ENCODE peak calls at places on chromosome 5, in five cellular contexts. H, M, L, Q and A are unnamed samples. For H3K27me3, the result is how much of the 10 kb centered on the place peaks cover.

GRCh38 chr5:27474395-27474794 is 436.0 kb upstream of the CDH9 start:
- DNase-seq in H (no peak), M (no peak), L (no peak), Q (no peak), A (no peak)

GRCh38 chr5:73454379-73455036 is 5.9 kb upstream of the FOXD1 start:
- DNase-seq in H (no peak), M (peak), L (peak), Q (no peak), A (peak)

GRCh38 chr5:143065185-143065584 is 295.0 kb downstream of the ARHGAP26 start:
- DNase-seq in H (peak), M (no peak), L (no peak), Q (no peak), A (no peak)

GRCh38 chr5:115930630-115931337 is 31.5 kb upstream of the LVRN start:
- DNase-seq in H (no peak), M (peak), L (no peak), Q (no peak), A (no peak)

GRCh38 chr5:132267931-132268501 is 10.5 kb downstream of the PDLIM4 start:
- DNase-seq in H (no peak), M (no peak), L (no peak), Q (no peak), A (no peak)

GRCh38 chr5:52997424-52997823 is 8.3 kb downstream of the ITGA2 start:
- DNase-seq in H (no peak), M (no peak), L (no peak), Q (no peak), A (no peak)

GRCh38 chr5:110414360-110414759 is 312.1 kb downstream of the TMEM232 start:
- DNase-seq in H (no peak), M (peak), L (no peak), Q (no peak), A (no peak)

GRCh38 chr5:141777711-141778110 is 95.7 kb upstream of the ARAP3 start:
- DNase-seq in H (no peak), M (no peak), L (no peak), Q (no peak), A (no peak)

GRCh38 chr5:69360442-69360841 is 8.9 kb downstream of the AK6 start:
- DNase-seq in H (no peak), M (no peak), L (no peak), Q (no peak), A (no peak)

GRCh38 chr5:140557965-140558364 is 692 bp upstream of the SRA1 start:
- DNase-seq in H (no peak), M (no peak), L (no peak), Q (no peak), A (no peak)

GRCh38 chr5:142542906-142543305 is 143.0 kb downstream of the FGF1 start:
- DNase-seq in H (peak), M (peak), L (no peak), Q (no peak), A (no peak)

GRCh38 chr5:62720036-62720441 is 141.4 kb downstream of the LRRC70 start:
- DNase-seq in H (no peak), M (peak), L (peak), Q (no peak), A (no peak)

GRCh38 chr5:174413520-174414314 is 310.7 kb upstream of the MSX2 start:
- DNase-seq in H (no peak), M (peak), L (no peak), Q (no peak), A (no peak)

GRCh38 chr5:98072921-98073320 is 700.5 kb upstream of the RGMB start:
- DNase-seq in H (no peak), M (no peak), L (no peak), Q (no peak), A (no peak)

GRCh38 chr5:133406632-133407276 is 205.6 kb downstream of the FSTL4 start:
- DNase-seq in H (no peak), M (no peak), L (no peak), Q (no peak), A (no peak)

GRCh38 chr5:73486119-73486899 is 11.9 kb upstream of the BTF3 start:
- DNase-seq in H (no peak), M (peak), L (no peak), Q (no peak), A (no peak)

GRCh38 chr5:133421394-133421793 is 190.9 kb downstream of the FSTL4 start:
- DNase-seq in H (no peak), M (peak), L (peak), Q (no peak), A (no peak)

GRCh38 chr5:29715167-29715566 is 1478.3 kb upstream of the CDH6 start:
- DNase-seq in H (no peak), M (no peak), L (no peak), Q (no peak), A (no peak)

GRCh38 chr5:176744584-176744965 is 65.8 kb upstream of the UNC5A start:
- DNase-seq in H (no peak), M (peak), L (no peak), Q (no peak), A (no peak)

GRCh38 chr5:170603578-170604565 is 100.1 kb downstream of the KCNIP1 start:
- DNase-seq in H (peak), M (peak), L (peak), Q (no peak), A (no peak)

GRCh38 chr5:146301666-146302065 is 37.0 kb upstream of the POU4F3 start:
- DNase-seq in H (no peak), M (no peak), L (no peak), Q (no peak), A (no peak)

GRCh38 chr5:130652178-130652577 is 512.9 kb downstream of the HINT1 start:
- DNase-seq in H (no peak), M (no peak), L (no peak), Q (no peak), A (no peak)

DNA sequence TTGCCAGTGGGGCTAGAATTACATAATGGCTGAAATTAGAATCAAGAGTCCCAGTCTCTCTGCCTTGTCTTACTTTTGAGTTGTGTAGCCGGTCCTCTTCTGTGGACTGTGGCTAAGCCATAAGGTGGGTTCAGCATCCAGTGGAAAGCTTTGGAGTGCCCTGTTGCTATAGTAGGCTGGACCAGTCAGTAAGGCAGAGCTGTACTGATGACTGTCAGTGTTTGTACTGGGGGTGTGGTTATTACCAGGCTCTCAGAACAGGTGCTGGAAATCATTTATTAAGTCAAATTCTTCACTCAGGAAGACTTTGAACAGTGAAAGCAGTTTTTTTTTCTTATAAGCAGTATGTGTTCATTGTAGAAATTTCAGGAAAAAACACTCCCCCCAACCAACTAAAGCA is 129.4 kb downstream of the ZSWIM6 start:
- DNase-seq in H (no peak), M (no peak), L (no peak), Q (no peak), A (no peak)
- H3K4me3 ChIP-seq in H (no peak), M (no peak), L (no peak), Q (no peak), A (no peak)

GRCh38 chr5:1008451-1009358 is at the start of gene NKD2:
- DNase-seq in H (peak), M (peak), L (peak), Q (no peak), A (no peak)
- H3K27me3 ChIP-seq in H (under half), M (under half), L (half or more), Q (under half), A (under half)

GRCh38 chr5:156379198-156379597 is 52.2 kb downstream of the SGCD start:
- DNase-seq in H (no peak), M (no peak), L (no peak), Q (no peak), A (no peak)

GRCh38 chr5:156380846-156381245 is 53.9 kb downstream of the SGCD start:
- DNase-seq in H (no peak), M (peak), L (no peak), Q (no peak), A (no peak)

GRCh38 chr5:156375895-156376495 is 49.0 kb downstream of the SGCD start:
- DNase-seq in H (no peak), M (no peak), L (no peak), Q (no peak), A (no peak)

GRCh38 chr5:156378159-156378558 is 51.2 kb downstream of the SGCD start:
- DNase-seq in H (no peak), M (no peak), L (no peak), Q (no peak), A (no peak)

DNA sequence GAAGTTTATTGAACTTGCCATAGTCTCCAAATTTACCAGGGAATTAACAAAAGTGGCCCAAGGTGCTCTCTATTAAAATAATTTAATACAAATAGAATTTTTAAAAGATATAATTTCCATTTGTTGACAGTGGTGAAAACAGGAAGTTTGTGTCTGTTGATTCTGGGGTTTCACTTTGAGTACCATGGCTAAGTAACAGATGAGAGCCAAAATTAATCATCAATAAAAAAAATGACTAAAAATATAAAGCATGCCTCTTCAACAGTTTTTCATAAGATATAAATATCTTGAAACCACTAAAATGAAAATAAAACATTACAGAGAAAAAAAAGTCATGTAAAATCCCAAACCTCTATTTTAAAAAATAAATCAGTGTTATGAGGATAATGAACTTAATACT is 49.8 kb downstream of the SGCD start:
- DNase-seq in H (no peak), M (no peak), L (no peak), Q (no peak), A (no peak)
- H3K4me3 ChIP-seq in H (no peak), M (no peak), L (no peak), Q (no peak), A (no peak)

GRCh38 chr5:4901305-4901751 is 238.8 kb upstream of the ADAMTS16 start:
- DNase-seq in H (no peak), M (no peak), L (no peak), Q (no peak), A (no peak)
- H3K27me3 ChIP-seq in H (under half), M (under half), L (under half), Q (under half), A (under half)

DNA sequence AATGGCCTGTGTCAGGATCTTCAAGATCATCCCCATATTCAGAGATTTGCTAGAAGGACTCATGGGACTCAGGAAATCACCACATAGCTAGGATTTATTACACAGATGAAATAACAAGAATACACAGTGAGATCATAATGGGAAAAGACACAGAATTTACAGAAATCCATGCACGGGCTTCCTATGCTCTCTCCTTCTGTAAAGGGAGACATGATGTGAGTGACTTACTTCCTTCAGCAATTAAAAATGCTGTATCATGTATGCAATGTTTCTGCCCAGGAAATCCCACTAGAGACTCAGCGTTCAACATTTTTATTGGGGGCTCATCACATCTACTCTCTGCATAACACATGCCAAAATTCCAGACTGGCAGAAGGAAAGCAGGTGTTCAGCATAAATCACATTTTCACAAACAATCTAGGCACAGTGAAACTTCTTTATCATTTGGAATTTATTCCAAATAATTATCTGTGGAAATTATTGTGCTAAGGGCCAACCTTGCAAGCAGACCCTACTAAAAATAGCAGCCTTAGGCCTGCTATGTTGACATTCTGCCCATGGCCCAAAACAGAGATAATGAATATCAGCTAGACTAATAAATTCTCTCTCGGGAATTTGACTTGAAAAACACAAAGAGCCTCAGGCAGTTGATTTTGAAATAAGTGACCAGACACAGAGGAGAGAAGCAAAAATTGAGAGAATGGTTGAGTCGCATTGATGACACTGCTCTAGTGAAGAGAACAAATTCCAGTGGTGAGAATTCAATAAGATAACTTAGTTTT is 31.4 kb upstream of the SELENOP start:
- DNase-seq in H (peak), M (no peak), L (no peak), Q (no peak), A (no peak)
- H3K4me3 ChIP-seq in H (no peak), M (no peak), L (no peak), Q (no peak), A (no peak)

GRCh38 chr5:127297348-127298035 is 6.9 kb downstream of the MEGF10 start:
- DNase-seq in H (no peak), M (peak), L (no peak), Q (no peak), A (no peak)

GRCh38 chr5:127295454-127295853 is 4.9 kb downstream of the MEGF10 start:
- DNase-seq in H (no peak), M (no peak), L (no peak), Q (no peak), A (no peak)

GRCh38 chr5:127294829-127295228 is 4.2 kb downstream of the MEGF10 start:
- DNase-seq in H (no peak), M (no peak), L (no peak), Q (no peak), A (no peak)

GRCh38 chr5:127298036-127298429 is 7.4 kb downstream of the MEGF10 start:
- DNase-seq in H (no peak), M (no peak), L (no peak), Q (no peak), A (no peak)

DNA sequence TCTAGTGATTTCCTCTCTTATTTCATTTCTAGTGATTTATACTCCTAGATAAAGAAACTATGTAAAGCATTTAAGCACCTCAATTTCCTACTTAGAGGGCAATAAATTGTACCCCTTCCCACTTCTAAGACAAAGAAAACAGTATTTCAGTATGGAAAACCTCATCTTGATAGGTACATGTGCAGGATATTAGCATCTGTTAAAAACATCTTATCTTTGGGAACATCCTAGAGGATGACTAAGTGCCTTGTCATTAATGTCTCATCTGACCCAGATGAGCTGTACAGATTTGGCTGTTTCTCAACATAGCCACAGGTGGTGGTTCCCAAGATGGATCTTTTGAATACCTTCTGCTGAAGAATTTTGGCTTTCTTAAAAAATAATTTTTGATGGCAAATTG is 5.7 kb downstream of the MEGF10 start:
- DNase-seq in H (no peak), M (no peak), L (no peak), Q (no peak), A (no peak)
- H3K27me3 ChIP-seq in H (under half), M (under half), L (under half), Q (under half), A (under half)

GRCh38 chr5:156918311-156918845 is 44.6 kb downstream of the TIMD4 start:
- DNase-seq in H (no peak), M (no peak), L (no peak), Q (no peak), A (no peak)

GRCh38 chr5:156920042-156920860 is 42.8 kb downstream of the TIMD4 start:
- DNase-seq in H (no peak), M (no peak), L (no peak), Q (no peak), A (no peak)

GRCh38 chr5:156922207-156922792 is 40.7 kb downstream of the TIMD4 start:
- DNase-seq in H (no peak), M (no peak), L (no peak), Q (peak), A (no peak)

GRCh38 chr5:156920861-156921431 is 42.1 kb downstream of the TIMD4 start:
- DNase-seq in H (no peak), M (no peak), L (no peak), Q (no peak), A (no peak)
- H3K4me3 ChIP-seq in H (no peak), M (no peak), L (no peak), Q (no peak), A (no peak)